ENCODE peak calls at places on chromosomes 2 and 18, in six cellular contexts. P, I, O, C, N and R are unnamed samples.

GRCh38 chr2:133271105-133271504 is 297.2 kb downstream of the NCKAP5 start:
- DNase-seq in C (no peak), I (no peak), N (no peak), O (peak; percentile 61), P (no peak), R (no peak)

GRCh38 chr2:149146876-149147275 is 108.4 kb downstream of the LYPD6B start:
- DNase-seq in P (no peak), C (no peak), I (no peak), O (no peak), N (peak; percentile 56), R (no peak)

GRCh38 chr2:5482929-5483331 is 209.3 kb upstream of the SOX11 start:
- DNase-seq in P (no peak), I (no peak), O (no peak), N (peak; percentile 75), C (no peak), R (no peak)

GRCh38 chr2:230634146-230634545 is 78.5 kb upstream of the CAB39 start:
- DNase-seq in O (no peak), P (no peak), I (no peak), N (no peak), C (no peak), R (no peak)

GRCh38 chr2:214310319-214310718 is 100.5 kb upstream of the VWC2L start:
- DNase-seq in P (no peak), O (no peak), N (peak; percentile 63), C (no peak), I (no peak), R (peak; percentile 42)

GRCh38 chr2:60394467-60394866 is 159.0 kb downstream of the BCL11A start:
- DNase-seq in P (no peak), C (no peak), N (no peak), I (no peak), O (peak; percentile 32), R (no peak)

GRCh38 chr18:50895350-50896045 is 16.6 kb downstream of the ME2 start:
- DNase-seq in O (no peak), I (no peak), C (no peak), N (no peak), P (no peak), R (no peak)

GRCh38 chr2:75344146-75344545 is 144.8 kb upstream of the TACR1 start:
- DNase-seq in P (no peak), I (no peak), C (no peak), N (no peak), O (no peak), R (no peak)

GRCh38 chr2:36731941-36732700 is 35.6 kb downstream of the VIT start:
- DNase-seq in I (no peak), N (no peak), P (no peak), C (no peak), O (peak; percentile 30), R (peak; percentile 18)

GRCh38 chr18:80191907-80192652 is 55.2 kb downstream of the PARD6G start:
- DNase-seq in P (no peak), N (no peak), C (no peak), O (no peak), I (no peak), R (no peak)

GRCh38 chr2:234797566-234798250 is 154.1 kb upstream of the SH3BP4 start:
- DNase-seq in O (no peak), P (no peak), I (no peak), N (no peak), C (no peak), R (no peak)

GRCh38 chr2:83471708-83472107 is 987.4 kb downstream of the SUCLG1 start:
- DNase-seq in P (no peak), O (no peak), C (no peak), I (no peak), N (no peak), R (no peak)

GRCh38 chr18:21593540-21594257 is 6.8 kb downstream of the ESCO1 start:
- DNase-seq in O (no peak), I (no peak), N (no peak), P (no peak), C (no peak), R (no peak)

GRCh38 chr2:168210898-168211570 is 36.4 kb downstream of the STK39 start:
- DNase-seq in I (peak; percentile 71), N (no peak), P (no peak), C (no peak), O (peak; percentile 95), R (no peak)

GRCh38 chr2:23803965-23804542 is 122.9 kb downstream of the ATAD2B start:
- DNase-seq in C (no peak), I (no peak), N (peak; percentile 73), P (no peak), O (peak; percentile 53), R (no peak)

GRCh38 chr2:152426801-152427200 is 91.8 kb downstream of the FMNL2 start:
- DNase-seq in C (no peak), P (no peak), I (no peak), O (peak; percentile 59), N (no peak), R (no peak)

GRCh38 chr2:69961496-69961895 is at the start of gene ASPRV1:
- DNase-seq in N (no peak), O (no peak), I (no peak), C (no peak), P (no peak), R (no peak)

GRCh38 chr2:99451280-99451679 is 38.5 kb downstream of the REV1 start:
- DNase-seq in O (no peak), P (no peak), N (no peak), I (no peak), C (no peak), R (no peak)

GRCh38 chr18:68284236-68284635 is 430.7 kb downstream of the TMX3 start:
- DNase-seq in P (no peak), I (no peak), N (no peak), O (no peak), C (no peak), R (no peak)

GRCh38 chr18:5600376-5601071 is 56.7 kb upstream of the EPB41L3 start:
- DNase-seq in C (no peak), N (no peak), P (no peak), O (peak; percentile 28), I (no peak), R (no peak)

GRCh38 chr2:189982087-189982486 is 80.4 kb downstream of the MSTN start:
- DNase-seq in I (no peak), C (no peak), N (no peak), O (no peak), P (no peak), R (no peak)

GRCh38 chr2:189982777-189983394 is 79.6 kb downstream of the MSTN start:
- DNase-seq in C (no peak), N (peak; percentile 64), P (no peak), I (no peak), O (no peak), R (no peak)
- TF ChIP-seq CTCF in C (no peak), N (peak; percentile 76), P (peak; percentile 16), I (peak; percentile 32), O (peak; percentile 23), R (no peak)

DNA sequence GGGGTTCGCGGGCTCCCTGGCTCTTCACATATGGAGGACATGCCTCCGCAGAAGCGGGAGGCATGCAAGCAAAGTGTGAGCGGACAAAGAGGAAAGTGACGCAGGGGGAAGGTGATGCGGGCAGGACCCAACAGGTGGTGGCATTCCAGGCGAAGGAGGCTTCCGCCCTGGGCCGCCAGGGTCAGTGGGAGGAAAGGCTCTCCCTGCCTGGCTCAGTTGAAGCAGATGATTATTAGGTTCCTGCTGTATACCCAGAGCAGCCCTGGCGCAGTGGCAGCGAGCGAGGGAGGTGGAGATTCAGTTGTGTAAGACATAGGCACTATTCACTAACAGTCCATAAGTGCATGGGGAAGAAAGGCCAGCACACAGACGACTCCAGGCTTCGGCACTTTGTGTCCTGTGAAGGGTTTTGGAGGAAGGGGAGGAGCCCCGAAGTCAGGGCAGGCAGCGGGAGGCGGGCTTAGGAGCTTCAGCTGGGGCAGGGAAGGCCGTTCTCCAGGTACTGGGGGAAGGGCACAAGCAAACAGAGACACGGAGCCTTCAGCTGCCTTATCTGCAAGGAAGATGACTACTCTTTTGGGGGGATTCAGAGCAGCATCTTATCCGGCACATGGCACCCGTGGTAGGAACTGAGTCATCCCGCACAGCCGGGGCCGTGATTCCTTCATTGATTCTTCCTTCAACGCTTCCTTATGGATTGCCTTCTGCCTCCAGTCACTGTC is 89.8 kb downstream of the TGOLN2 start:
- DNase-seq in P (no peak), C (no peak), O (no peak), I (no peak), N (peak; percentile 94), R (no peak)
- TF ChIP-seq CTCF in P (no peak), C (no peak), O (no peak), I (no peak), N (peak; percentile 55), R (no peak)

GRCh38 chr18:292271-292670 is 24.4 kb upstream of the THOC1 start:
- DNase-seq in O (no peak), N (no peak), I (no peak), C (no peak), P (no peak), R (no peak)
- TF ChIP-seq CTCF in O (peak; percentile 23), N (peak; percentile 49), I (peak; percentile 29), C (no peak), P (no peak), R (no peak)

DNA sequence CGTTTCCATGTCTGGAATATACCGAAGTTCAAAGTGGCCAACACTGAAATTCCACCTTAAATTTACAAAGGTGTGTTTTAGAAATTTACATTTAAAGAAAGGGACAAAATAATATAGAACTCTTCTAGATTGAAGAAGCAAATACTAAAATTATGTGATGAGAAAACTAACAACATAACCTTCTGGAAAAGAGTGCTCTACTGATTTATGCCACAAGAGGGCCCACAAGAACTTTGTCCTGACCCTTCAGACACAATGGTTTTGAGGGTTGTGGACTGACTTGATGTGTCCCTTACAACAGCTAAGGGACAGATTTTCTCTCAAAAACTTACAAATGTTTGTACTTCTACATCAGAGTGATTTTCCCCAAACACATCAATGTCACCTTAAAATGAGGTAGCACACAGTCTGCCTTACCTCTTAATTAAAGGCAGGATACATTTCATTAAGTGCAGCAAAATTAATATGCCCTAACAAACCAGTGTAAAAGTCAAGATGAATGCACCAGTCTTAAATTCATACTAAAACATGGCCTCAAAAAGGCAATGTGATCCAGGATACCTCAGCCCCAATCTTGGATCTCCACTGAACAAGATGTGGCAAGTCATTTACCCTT is 36.2 kb downstream of the EIF2AK3 start:
- DNase-seq in C (peak; percentile 26), N (peak; percentile 77), I (peak; percentile 17), O (peak; percentile 72), P (no peak), R (peak; percentile 61)
- TF ChIP-seq CTCF in C (peak; percentile 67), N (peak; percentile 93), I (peak; percentile 69), O (peak; percentile 84), P (peak; percentile 69), R (peak; percentile 70)